ENCODE peak calls at places on chromosomes 11 and 22, in five cellular contexts. H is CD8-positive, alpha-beta T cell; L is GM23338; D is hepatocyte; Q is neuronal stem cell. I is an unnamed sample.

GRCh38 chr22:36016656-36017055 is 12.0 kb downstream of the RBFOX2 start:
- DNase-seq in H (no peak), L (no peak), D (no peak), Q (no peak), I (no peak)

GRCh38 chr11:75204685-75205667 is 35.6 kb upstream of the TPBGL start:
- DNase-seq in H (peak), L (peak), D (peak), Q (peak), I (peak)

GRCh38 chr11:66879583-66879982 is 22.7 kb downstream of the LRFN4 start:
- DNase-seq in H (no peak), L (no peak), D (no peak), Q (no peak), I (peak)

GRCh38 chr11:24060125-24060524 is 436.7 kb upstream of the LUZP2 start:
- DNase-seq in H (no peak), L (no peak), D (no peak), Q (no peak), I (no peak)

GRCh38 chr11:5831196-5831829 is 10.4 kb downstream of the OR52E6 start:
- DNase-seq in H (no peak), L (peak), D (no peak), Q (no peak), I (no peak)

GRCh38 chr11:24705474-24705873 is 208.6 kb downstream of the LUZP2 start:
- DNase-seq in H (no peak), L (peak), D (no peak), Q (no peak), I (no peak)

GRCh38 chr11:27409060-27409459 is 46.0 kb upstream of the CCDC34 start:
- DNase-seq in H (no peak), L (no peak), D (no peak), Q (no peak), I (no peak)

GRCh38 chr11:122202951-122203456 is 87.0 kb upstream of the BLID start:
- DNase-seq in H (peak), L (peak), D (peak), Q (peak), I (no peak)

GRCh38 chr11:135022430-135022829 is 610.4 kb upstream of the B3GAT1 start:
- DNase-seq in H (no peak), L (no peak), D (no peak), Q (no peak), I (no peak)

GRCh38 chr22:25100972-25101371 is 98.7 kb upstream of the CRYBB3 start:
- DNase-seq in H (no peak), L (no peak), D (no peak), Q (no peak), I (no peak)

GRCh38 chr11:100498780-100499179 is 188.3 kb upstream of the ARHGAP42 start:
- DNase-seq in H (no peak), L (no peak), D (no peak), Q (no peak), I (no peak)

GRCh38 chr22:49869091-49869830 is 15.6 kb downstream of the ZBED4 start:
- DNase-seq in H (no peak), L (no peak), D (no peak), Q (no peak), I (no peak)

GRCh38 chr22:44363214-44363979 is 50.6 kb upstream of the SHISAL1 start:
- DNase-seq in H (no peak), L (no peak), D (peak), Q (no peak), I (peak)
- H3K27ac ChIP-seq in H (no peak), L (no peak), D (peak), Q (no peak), I (peak)

DNA sequence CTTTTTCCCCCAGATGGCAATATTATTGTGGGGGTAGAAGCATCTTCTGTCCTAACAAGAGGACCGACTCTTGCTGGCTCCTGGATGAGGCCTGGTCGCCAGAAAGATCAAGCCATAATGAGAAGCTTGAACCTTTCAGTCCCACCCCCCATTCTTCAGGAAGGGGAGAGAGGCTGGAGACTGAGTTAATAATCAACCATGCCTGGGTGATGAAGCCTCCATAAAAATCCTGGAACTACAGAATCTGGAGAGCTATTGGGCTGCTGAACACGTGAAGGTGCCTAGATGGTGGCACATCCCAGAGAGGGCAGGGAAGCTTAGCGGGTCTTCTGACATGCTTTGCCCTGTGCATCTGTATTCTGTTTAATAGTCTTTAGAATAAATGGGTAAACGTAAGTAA is 16.3 kb downstream of the AP5B1 start:
- DNase-seq in H (no peak), L (no peak), D (peak), Q (no peak), I (no peak)
- H3K27ac ChIP-seq in H (no peak), L (no peak), D (peak), Q (no peak), I (no peak)

DNA sequence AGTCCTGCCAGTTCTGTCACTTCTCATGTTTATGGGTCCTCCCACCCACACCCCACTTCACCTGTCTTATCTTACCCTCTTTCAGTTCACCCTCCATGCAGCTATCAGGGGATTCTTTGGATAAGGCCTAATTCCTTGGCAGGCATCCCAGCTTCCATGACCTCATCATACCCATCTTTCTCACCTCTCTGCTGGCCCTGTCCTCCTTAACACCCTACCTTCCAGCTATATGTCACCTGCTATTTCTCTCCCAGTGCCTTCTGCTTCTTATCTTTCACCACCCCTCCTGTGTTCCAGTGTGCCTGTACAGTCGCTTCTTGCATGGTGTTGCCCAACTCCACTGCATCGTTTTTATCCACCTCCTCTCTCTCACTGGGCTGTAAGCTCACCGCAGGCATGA is 28.3 kb downstream of the SNU13 start:
- DNase-seq in H (no peak), L (no peak), D (no peak), Q (no peak), I (no peak)
- H3K27ac ChIP-seq in H (no peak), L (no peak), D (no peak), Q (no peak), I (no peak)

DNA sequence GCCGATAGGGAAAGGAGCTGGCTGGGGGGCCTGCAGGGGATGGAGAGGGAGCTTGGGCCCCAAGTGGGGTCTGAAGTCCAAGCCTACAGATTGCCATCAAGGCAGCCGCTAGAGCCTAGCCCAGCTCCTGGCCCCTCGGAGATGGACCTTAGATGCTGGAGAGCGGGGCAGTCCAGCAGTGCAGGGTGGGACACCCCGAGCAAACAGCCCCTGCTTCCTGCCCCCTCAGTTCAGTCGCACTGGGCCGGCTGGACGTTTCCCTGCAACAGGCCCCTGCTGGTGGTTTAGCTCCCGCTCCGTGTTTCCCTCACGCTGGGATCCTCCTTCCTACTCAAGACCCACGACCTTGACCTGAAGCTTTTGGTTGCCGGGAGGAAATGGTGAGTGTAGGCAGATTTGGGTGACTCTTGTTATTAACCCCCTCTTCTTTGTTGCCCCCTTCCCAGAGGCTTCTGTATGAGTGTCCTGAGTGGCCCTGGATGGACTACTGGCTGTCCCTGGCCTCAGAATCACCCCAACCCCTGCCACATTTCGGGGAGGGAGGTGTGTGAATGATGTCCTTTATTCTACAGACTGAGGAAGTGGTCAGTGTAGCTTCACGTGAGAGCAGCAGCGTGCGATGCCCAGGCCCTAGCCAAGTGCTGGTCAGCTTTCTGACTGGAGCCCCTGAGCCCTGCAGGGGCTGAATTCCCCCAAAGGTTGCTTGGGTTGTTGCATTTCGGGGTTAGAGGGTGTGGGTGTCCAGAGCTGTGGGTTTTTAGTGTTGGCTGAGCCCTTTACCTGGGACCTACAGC is 2.7 kb downstream of the ST3GAL4 start:
- DNase-seq in H (no peak), L (no peak), D (no peak), Q (no peak), I (no peak)
- H3K27ac ChIP-seq in H (no peak), L (no peak), D (no peak), Q (no peak), I (peak)

GRCh38 chr11:61370349-61371005 is 8.3 kb downstream of the TMEM138 start:
- DNase-seq in H (no peak), L (no peak), D (no peak), Q (no peak), I (no peak)
- H3K27ac ChIP-seq in H (no peak), L (no peak), D (no peak), Q (no peak), I (no peak)

DNA sequence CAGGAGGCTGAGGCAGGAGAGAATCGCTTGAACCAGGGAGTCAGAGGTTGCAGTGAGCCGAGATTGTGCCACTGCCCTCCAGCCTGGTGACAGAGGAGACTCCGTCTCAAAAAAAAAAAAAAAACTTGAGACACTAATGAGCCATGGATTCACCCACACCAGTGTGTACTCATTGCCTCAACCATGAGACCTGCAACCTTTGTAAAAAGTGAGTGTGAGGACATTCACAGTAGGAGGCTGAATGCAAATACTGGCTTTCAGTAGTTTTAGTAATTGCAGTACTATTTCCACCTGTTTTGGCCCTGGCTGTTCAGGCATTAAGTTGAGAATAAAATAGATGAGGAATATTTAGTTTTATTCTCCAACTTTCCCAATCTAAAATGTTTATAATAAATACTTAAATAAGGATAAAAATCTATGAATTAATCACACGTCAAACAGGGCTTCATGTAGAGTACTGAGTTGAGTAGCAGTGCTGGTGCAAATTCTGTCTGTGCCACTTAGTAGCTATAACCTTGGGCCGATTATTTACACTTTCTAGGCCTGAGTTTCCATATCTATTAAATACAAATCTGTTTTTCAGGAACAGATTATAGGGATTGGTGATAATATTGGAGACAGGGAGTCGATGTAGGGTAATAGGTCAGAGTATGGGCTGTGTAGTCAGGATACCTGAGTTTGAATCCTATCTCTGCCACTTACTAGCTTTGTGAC is 72.8 kb downstream of the PPP2R1B start:
- DNase-seq in H (no peak), L (no peak), D (no peak), Q (no peak), I (no peak)
- H3K27ac ChIP-seq in H (no peak), L (no peak), D (no peak), Q (no peak), I (no peak)

I was measured in Peyer's patch.